ENCODE peak calls at places on chromosomes 4 and X, in four cellular contexts. Y is suprapubic skin, C is tibial nerve, O is fibroblast of mammary gland. N is an unnamed sample.

GRCh38 chrX:100864967-100865366 is 9.2 kb downstream of the NOX1 start:
- DNase-seq in Y (no peak), C (no peak), O (peak), N (peak)

GRCh38 chrX:128884430-128884829 is 638.9 kb downstream of the SMARCA1 start:
- DNase-seq in Y (no peak), C (no peak), O (no peak), N (no peak)

GRCh38 chr4:22607382-22607781 is 85.4 kb upstream of the GBA3 start:
- DNase-seq in Y (no peak), C (no peak), O (peak), N (no peak)

GRCh38 chrX:10726647-10727046 is 106.3 kb upstream of the MID1 start:
- DNase-seq in Y (no peak), C (no peak), O (peak), N (peak)

GRCh38 chr4:38867478-38868054 is at the start of gene FAM114A1:
- DNase-seq in Y (peak), C (peak), O (peak), N (no peak)

GRCh38 chr4:74659576-74660411 is 134.5 kb downstream of the BTC start:
- DNase-seq in Y (no peak), C (no peak), O (peak), N (peak)

GRCh38 chr4:7974425-7974824 is 34.8 kb upstream of the AFAP1 start:
- DNase-seq in Y (no peak), C (no peak), O (no peak), N (no peak)

GRCh38 chrX:10015711-10016515 is 48.8 kb downstream of the CLDN34 start:
- DNase-seq in Y (peak), C (no peak), O (no peak), N (no peak)

GRCh38 chr4:10033191-10033881 is 12.0 kb upstream of the SLC2A9 start:
- DNase-seq in Y (peak), C (no peak), O (peak), N (no peak)

GRCh38 chr4:118920247-118920646 is 31.6 kb downstream of the SYNPO2 start:
- DNase-seq in Y (no peak), C (no peak), O (peak), N (no peak)

GRCh38 chr4:80017125-80017854 is 55.7 kb downstream of the ANTXR2 start:
- DNase-seq in Y (no peak), C (no peak), O (peak), N (peak)

GRCh38 chrX:45889471-45889870 is 655.8 kb downstream of the ZNF674 start:
- DNase-seq in Y (no peak), C (no peak), O (peak), N (no peak)

GRCh38 chr4:107930821-107931774 is at the start of gene CYP2U1:
- DNase-seq in Y (peak), C (peak), O (peak), N (no peak)

GRCh38 chr4:163558539-163559044 is 64.1 kb downstream of the TMA16 start:
- DNase-seq in Y (no peak), C (peak), O (no peak), N (no peak)

GRCh38 chr4:58553679-58554078 is 1443.5 kb upstream of the IGFBP7 start:
- DNase-seq in Y (no peak), C (no peak), O (no peak), N (no peak)

GRCh38 chr4:7721984-7722551 is 217.6 kb downstream of the AFAP1 start:
- DNase-seq in Y (no peak), C (no peak), O (no peak), N (no peak)

GRCh38 chr4:7964459-7964858 is 24.8 kb upstream of the AFAP1 start:
- DNase-seq in Y (no peak), C (no peak), O (no peak), N (no peak)

GRCh38 chr4:53507671-53508286 is 83.5 kb downstream of the LNX1 start:
- DNase-seq in Y (no peak), C (peak), O (peak), N (no peak)

GRCh38 chr4:10924274-10924673 is 239.7 kb upstream of the CLNK start:
- DNase-seq in Y (no peak), C (no peak), O (no peak), N (no peak)

GRCh38 chr4:1471443-1472147 is 65.4 kb upstream of the NKX1-1 start:
- DNase-seq in Y (peak), C (no peak), O (no peak), N (no peak)

GRCh38 chrX:145727476-145727875 is 90.2 kb upstream of the SLITRK2 start:
- DNase-seq in Y (no peak), C (no peak), O (peak), N (no peak)

GRCh38 chrX:101390664-101391525 is at the start of gene RPL36A:
- DNase-seq in Y (peak), C (peak), O (peak), N (peak)

DNA sequence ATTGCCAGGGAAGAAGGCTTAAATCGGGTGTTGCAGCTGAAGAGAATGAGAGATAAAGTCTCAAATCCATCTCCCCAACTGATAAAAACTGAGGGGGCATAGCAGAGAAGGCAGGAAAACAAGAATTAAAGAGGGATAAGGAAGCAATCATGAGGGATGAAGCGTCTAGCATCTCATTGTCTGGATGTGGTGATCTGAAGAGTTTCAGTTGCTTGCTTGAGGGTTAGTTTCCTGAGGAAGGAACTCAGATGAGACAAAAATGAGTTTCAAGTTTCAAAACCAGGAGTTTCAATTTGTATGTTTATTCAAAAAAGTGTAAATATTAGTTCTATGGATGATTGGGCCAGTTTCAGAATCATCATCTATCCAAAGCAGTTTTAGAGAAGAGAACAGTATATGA is 496.9 kb downstream of the RAB28 start:
- DNase-seq in Y (no peak), C (no peak), O (no peak), N (no peak)
- TF ChIP-seq CTCF in Y (no peak), C (no peak), O (no peak), N (no peak)

DNA sequence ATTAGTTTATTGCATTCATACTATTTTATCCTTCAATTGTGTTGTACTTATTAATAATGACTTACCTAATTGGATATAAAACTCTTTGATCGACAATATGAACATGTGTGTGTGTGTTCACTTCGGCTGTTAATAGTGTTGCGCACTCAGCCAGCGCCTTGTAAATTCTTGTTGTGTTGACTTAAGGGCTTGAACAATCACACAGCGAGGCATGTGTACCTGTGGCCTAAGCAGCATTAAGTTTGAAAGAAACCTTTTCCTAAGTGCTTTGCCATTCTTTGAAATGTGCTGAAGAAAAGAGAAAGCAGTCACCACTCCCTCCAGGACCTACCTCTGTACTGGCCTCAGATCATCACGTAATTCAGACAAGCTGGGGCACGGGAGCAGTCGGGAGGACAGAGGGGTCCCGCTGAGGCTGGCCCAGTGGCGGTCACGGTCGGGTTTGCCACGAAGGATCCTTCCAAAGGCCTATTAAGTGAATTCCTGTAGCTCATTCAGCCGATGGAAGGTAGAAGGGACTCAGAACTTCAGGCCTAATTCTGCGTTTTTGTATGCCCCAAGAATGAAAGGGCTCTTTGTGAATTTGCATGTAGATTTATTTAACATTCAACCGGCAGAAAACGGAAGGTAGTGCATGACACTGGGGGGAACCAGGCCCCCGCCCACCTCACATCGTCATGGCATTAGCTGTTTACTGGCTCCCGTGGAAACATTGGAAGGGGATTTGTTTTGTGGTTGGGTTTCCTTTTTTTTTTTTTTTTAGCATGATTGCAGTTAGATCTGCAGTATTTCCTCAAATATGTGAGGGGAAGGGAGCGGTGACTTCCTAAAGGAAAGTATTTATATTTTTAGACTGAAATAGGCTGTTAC is 106.3 kb downstream of the TRAPPC11 start:
- DNase-seq in Y (no peak), C (no peak), O (no peak), N (no peak)
- TF ChIP-seq CTCF in Y (no peak), C (no peak), O (no peak), N (no peak)

GRCh38 chr4:161555689-161556660 is 607.8 kb downstream of the FSTL5 start:
- DNase-seq in Y (no peak), C (no peak), O (peak), N (no peak)
- TF ChIP-seq CTCF in Y (no peak), C (no peak), O (no peak), N (no peak)

GRCh38 chr4:154354883-154355282 is 136.7 kb downstream of the DCHS2 start:
- DNase-seq in Y (no peak), C (no peak), O (no peak), N (no peak)

GRCh38 chr4:154344686-154345085 is 146.9 kb downstream of the DCHS2 start:
- DNase-seq in Y (no peak), C (no peak), O (no peak), N (no peak)

GRCh38 chr4:154348657-154349056 is 142.9 kb downstream of the DCHS2 start:
- DNase-seq in Y (no peak), C (no peak), O (no peak), N (no peak)

GRCh38 chr4:154345359-154345758 is 146.2 kb downstream of the DCHS2 start:
- DNase-seq in Y (no peak), C (no peak), O (no peak), N (no peak)

GRCh38 chr4:154349829-154350228 is 141.8 kb downstream of the DCHS2 start:
- DNase-seq in Y (no peak), C (no peak), O (no peak), N (no peak)
- TF ChIP-seq CTCF in Y (no peak), C (no peak), O (peak), N (peak)

DNA sequence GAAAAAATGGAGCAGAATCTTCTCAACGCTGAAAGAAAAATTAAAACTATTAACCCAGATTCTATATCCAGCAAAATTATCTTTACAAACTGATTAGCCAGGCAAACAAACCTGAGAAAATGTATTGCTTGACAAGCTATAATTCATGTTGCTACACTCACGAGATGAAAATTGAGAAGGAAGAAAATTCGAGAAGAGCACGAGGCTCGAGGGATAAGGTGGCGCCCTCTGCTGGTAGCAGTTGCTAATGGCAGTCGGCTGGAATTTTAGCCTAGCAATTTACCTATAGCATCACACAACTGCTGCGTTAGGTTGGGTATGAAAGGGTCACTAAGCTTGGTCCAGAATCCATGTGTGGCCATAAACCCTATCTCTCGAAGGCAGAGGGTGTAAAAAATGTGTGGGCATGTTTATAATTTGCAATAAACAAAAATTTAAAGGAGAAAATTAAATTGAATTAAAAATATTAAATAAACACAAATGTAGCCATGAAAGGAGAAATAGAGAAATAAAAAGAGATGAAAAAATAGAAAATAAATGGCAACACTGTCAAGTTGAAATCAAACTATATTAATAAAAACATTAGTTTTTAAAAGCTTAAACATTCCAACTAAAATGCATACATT is 126.6 kb downstream of the PPP4R3C start:
- DNase-seq in Y (no peak), C (no peak), O (peak), N (no peak)
- TF ChIP-seq CTCF in Y (peak), C (peak), O (peak), N (peak)

GRCh38 chrX:21374994-21375794 is 976 bp downstream of the CNKSR2 start:
- DNase-seq in Y (no peak), C (no peak), O (no peak), N (no peak)
- TF ChIP-seq CTCF in Y (no peak), C (no peak), O (no peak), N (no peak)

DNA sequence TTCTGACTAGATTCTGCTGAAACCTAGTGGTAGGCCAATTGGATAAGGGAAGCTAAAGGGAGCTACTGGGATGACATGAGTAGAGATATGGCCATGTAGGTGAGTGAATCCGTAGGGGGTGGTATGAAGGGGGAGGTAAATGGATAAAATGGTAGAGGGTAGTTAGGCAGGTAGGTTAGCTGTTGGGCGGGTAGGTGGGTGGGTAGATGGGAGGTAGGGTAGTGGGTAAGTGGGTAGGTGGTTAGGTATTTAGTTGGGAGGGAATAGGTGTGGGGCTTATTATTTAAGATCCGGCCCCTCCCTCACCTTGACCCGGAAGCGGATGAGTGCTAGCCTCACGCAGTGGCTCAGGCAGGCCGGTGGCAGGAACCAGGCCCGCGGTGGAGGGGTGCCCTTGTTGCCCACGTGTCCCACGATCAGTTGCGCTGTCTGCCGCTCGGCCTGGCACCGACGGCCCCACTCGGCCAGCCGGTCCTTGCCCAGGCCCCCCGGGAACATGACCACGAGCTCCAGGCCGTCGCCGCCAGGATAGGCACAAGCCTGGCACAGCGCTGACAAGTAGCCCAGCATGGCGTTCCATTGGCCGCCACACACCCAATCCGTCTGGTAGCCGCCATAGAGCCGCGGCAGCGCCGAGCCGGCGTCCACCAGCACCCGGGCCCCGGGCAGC is 725 bp downstream of the FAM120C start:
- DNase-seq in Y (no peak), C (peak), O (peak), N (no peak)
- TF ChIP-seq CTCF in Y (no peak), C (no peak), O (no peak), N (no peak)

GRCh38 chr4:81352476-81352875 is 119.2 kb downstream of the RASGEF1B start:
- DNase-seq in Y (no peak), C (no peak), O (peak), N (peak)

GRCh38 chr4:81343536-81343935 is 128.2 kb downstream of the RASGEF1B start:
- DNase-seq in Y (no peak), C (no peak), O (no peak), N (no peak)

GRCh38 chr4:81343046-81343445 is 128.0 kb upstream of the PRKG2 start:
- DNase-seq in Y (no peak), C (no peak), O (no peak), N (no peak)

GRCh38 chr4:81351653-81352455 is 119.9 kb downstream of the RASGEF1B start:
- DNase-seq in Y (peak), C (peak), O (peak), N (peak)

GRCh38 chr4:81346719-81347118 is 125.0 kb downstream of the RASGEF1B start:
- DNase-seq in Y (no peak), C (no peak), O (no peak), N (no peak)
- TF ChIP-seq CTCF in Y (no peak), C (no peak), O (no peak), N (no peak)